ENCODE peak calls at places on chromosomes 13 and 19, in five cellular contexts. B is HAP-1; R is T-helper 1 cell; E is H9; Z is stimulated activated CD8-positive, alpha-beta memory T cell treated with anti-CD3 and anti-CD28 coated beads, Interleukin-4, amount 100 ng/mL, for 1 hour. Q is an unnamed sample.
A peak's percentile ranks its signal among the peaks of the same experiment; 100 is the strongest.

GRCh38 chr13:78309497-78310180 is 293.7 kb downstream of the POU4F1 start:
- DNase-seq in E (no peak), R (no peak), Z (no peak), B (no peak), Q (no peak)

GRCh38 chr19:32350492-32350891 is 5.1 kb downstream of the ZNF507 start:
- DNase-seq in Z (no peak), R (no peak), B (no peak), E (no peak), Q (no peak)

GRCh38 chr19:39078436-39079200 is 5.5 kb upstream of the ACP7 start:
- DNase-seq in E (no peak), Z (no peak), B (no peak), R (no peak), Q (no peak)

GRCh38 chr13:114079601-114080536 is 52.6 kb downstream of the RASA3 start:
- DNase-seq in R (no peak), E (no peak), B (no peak), Z (no peak), Q (no peak)

GRCh38 chr13:40664100-40665060 is 2.1 kb downstream of the FOXO1 start:
- DNase-seq in R (peak; percentile 72), Z (peak; percentile 48), E (peak; percentile 37), B (no peak), Q (no peak)

GRCh38 chr19:13060964-13061927 is 41.4 kb downstream of the LYL1 start:
- DNase-seq in R (peak; percentile 70), Z (peak; percentile 62), E (peak; percentile 82), B (peak; percentile 65), Q (peak; percentile 75)

GRCh38 chr13:79386125-79386822 is 19.8 kb downstream of the RBM26 start:
- DNase-seq in Z (no peak), B (no peak), R (no peak), E (no peak), Q (no peak)

GRCh38 chr13:33405371-33405770 is 119.8 kb upstream of the STARD13 start:
- DNase-seq in E (no peak), R (no peak), B (no peak), Z (no peak), Q (no peak)

GRCh38 chr19:45147835-45148676 is 12.7 kb downstream of the NKPD1 start:
- DNase-seq in Z (no peak), B (no peak), E (peak; percentile 79), R (no peak), Q (no peak)

GRCh38 chr19:28934626-28935025 is 278.3 kb downstream of the UQCRFS1 start:
- DNase-seq in E (no peak), Z (no peak), R (no peak), B (no peak), Q (no peak)

GRCh38 chr13:28413999-28414398 is 80.9 kb downstream of the FLT1 start:
- DNase-seq in R (no peak), Z (no peak), E (no peak), B (no peak), Q (no peak)

GRCh38 chr13:21476893-21477472 is 17.9 kb upstream of the ZDHHC20 start:
- DNase-seq in E (peak; percentile 94), B (peak; percentile 74), R (peak; percentile 72), Z (peak; percentile 63), Q (peak; percentile 59)

GRCh38 chr13:80884031-80884785 is 543.3 kb upstream of the SPRY2 start:
- DNase-seq in E (no peak), Z (no peak), R (no peak), B (no peak), Q (no peak)

GRCh38 chr13:21546372-21546771 is 57.6 kb downstream of the MICU2 start:
- DNase-seq in Z (no peak), E (no peak), R (no peak), B (no peak), Q (no peak)

GRCh38 chr13:93771782-93772181 is 545.2 kb downstream of the GPC6 start:
- DNase-seq in B (no peak), E (no peak), R (no peak), Z (no peak), Q (no peak)

GRCh38 chr13:41577437-41577836 is 120.1 kb downstream of the RGCC start:
- DNase-seq in R (no peak), E (no peak), Z (no peak), B (no peak), Q (no peak)

GRCh38 chr13:21006141-21007005 is 55.0 kb downstream of the LATS2 start:
- DNase-seq in B (no peak), R (no peak), E (no peak), Z (no peak), Q (no peak)

GRCh38 chr13:100694722-100695644 is 20.4 kb upstream of the TMTC4 start:
- DNase-seq in R (no peak), Z (no peak), B (peak; percentile 45), E (peak; percentile 84), Q (no peak)

GRCh38 chr19:2246801-2247361 is 2.2 kb upstream of the AMH start:
- DNase-seq in R (no peak), Z (no peak), B (no peak), E (no peak), Q (no peak)

GRCh38 chr19:20072936-20073335 is 4.9 kb upstream of the ZNF90 start:
- DNase-seq in E (no peak), Z (no peak), R (no peak), B (no peak), Q (no peak)

GRCh38 chr13:99471231-99472202 is 29.8 kb upstream of the TM9SF2 start:
- DNase-seq in E (no peak), R (no peak), B (no peak), Z (no peak), Q (no peak)

GRCh38 chr13:110411316-110412105 is 104.4 kb downstream of the COL4A2 start:
- DNase-seq in B (no peak), E (no peak), Z (no peak), R (no peak), Q (no peak)

GRCh38 chr19:33712268-33712667 is 84.4 kb upstream of the KCTD15 start:
- DNase-seq in Z (no peak), R (no peak), B (no peak), E (no peak), Q (no peak)

GRCh38 chr13:24644051-24644450 is 36.2 kb upstream of the ATP12A start:
- DNase-seq in B (no peak), E (no peak), R (no peak), Z (no peak), Q (no peak)

GRCh38 chr19:12497032-12497431 is 12.4 kb upstream of the ZNF709 start:
- DNase-seq in Z (no peak), B (no peak), R (no peak), E (no peak), Q (no peak)

Q was measured in NCI-H1930.